ENCODE peak calls at places on chromosomes 6 and 20, in eight cellular contexts. I is GM12864; M is activated naive CD4-positive, alpha-beta T cell treated with anti-CD3 and anti-CD28 coated beads for 36 hours; Y is sigmoid colon; L is GDM1; B is fibroblast of pulmonary artery; H is stimulated activated CD4-positive, alpha-beta T cell treated with anti-CD3 and anti-CD28 coated beads, TNF-alpha, amount 100 ng/mL, for 1 hour; W is LoVo. G is an unnamed sample.

GRCh38 chr20:49889245-49889942 is 25.9 kb downstream of the SPATA2 start:
- DNase-seq in H (no peak), L (no peak), M (no peak), I (no peak), B (no peak), Y (peak), W (no peak), G (no peak)

GRCh38 chr6:33789550-33789895 is 593 bp upstream of the LEMD2 start:
- DNase-seq in W (no peak), B (no peak), L (no peak), M (no peak), I (no peak), Y (no peak), H (no peak), G (no peak)

GRCh38 chr6:27795697-27796494 is 116.3 kb downstream of the OR2B2 start:
- DNase-seq in B (peak), H (no peak), I (no peak), Y (no peak), W (peak), L (peak), M (peak), G (peak)

GRCh38 chr20:24605937-24606455 is 136.6 kb downstream of the SYNDIG1 start:
- DNase-seq in L (no peak), H (no peak), I (no peak), W (no peak), M (no peak), Y (no peak), B (no peak), G (no peak)

GRCh38 chr6:9543649-9544048 is 871.2 kb downstream of the TFAP2A start:
- DNase-seq in M (no peak), L (no peak), W (no peak), I (no peak), B (no peak), H (no peak), Y (no peak), G (no peak)

GRCh38 chr20:54366669-54367068 is 108.7 kb upstream of the DOK5 start:
- DNase-seq in H (no peak), W (no peak), Y (no peak), I (no peak), M (no peak), L (no peak), B (no peak), G (no peak)

GRCh38 chr6:108793449-108794134 is 54.6 kb upstream of the ARMC2 start:
- DNase-seq in M (no peak), I (no peak), W (no peak), B (no peak), L (no peak), Y (no peak), H (no peak), G (no peak)

GRCh38 chr20:58141496-58141895 is 87.0 kb downstream of the ANKRD60 start:
- DNase-seq in H (no peak), B (no peak), L (no peak), I (no peak), W (no peak), Y (peak), M (no peak), G (no peak)

GRCh38 chr20:38173237-38174156 is 8.4 kb upstream of the TGM2 start:
- DNase-seq in B (peak), I (no peak), Y (peak), M (no peak), L (no peak), W (peak), H (no peak), G (peak)

GRCh38 chr20:46221271-46221670 is 87.0 kb downstream of the CDH22 start:
- DNase-seq in I (no peak), L (no peak), Y (no peak), W (no peak), H (no peak), M (no peak), B (no peak), G (no peak)

GRCh38 chr6:156420172-156420993 is 356.8 kb upstream of the ARID1B start:
- DNase-seq in B (peak), W (no peak), H (no peak), M (no peak), I (no peak), L (no peak), Y (no peak), G (peak)

GRCh38 chr6:34339432-34339831 is 53.0 kb downstream of the NUDT3 start:
- DNase-seq in B (no peak), L (no peak), W (no peak), I (no peak), H (no peak), M (no peak), Y (no peak), G (no peak)

GRCh38 chr6:116556065-116556464 is 2.5 kb downstream of the CALHM4 start:
- DNase-seq in B (peak), W (no peak), Y (no peak), H (no peak), I (no peak), L (no peak), M (no peak), G (peak)

GRCh38 chr20:36267605-36268500 is 31.6 kb downstream of the AAR2 start:
- DNase-seq in B (no peak), Y (peak), H (no peak), W (no peak), I (no peak), M (no peak), L (no peak), G (no peak)

GRCh38 chr20:46283426-46283825 is 24.9 kb downstream of the CDH22 start:
- DNase-seq in I (no peak), B (no peak), W (peak), M (no peak), H (no peak), L (no peak), Y (no peak), G (no peak)

GRCh38 chr20:44702776-44703175 is 12.4 kb upstream of the CCN5 start:
- DNase-seq in I (no peak), W (no peak), M (no peak), H (no peak), B (peak), L (no peak), Y (peak), G (peak)

GRCh38 chr20:47950103-47950502 is 164.8 kb upstream of the SULF2 start:
- DNase-seq in H (no peak), B (peak), M (no peak), W (peak), Y (no peak), I (no peak), L (no peak), G (no peak)

GRCh38 chr6:33206864-33207568 is 1.3 kb upstream of the RING1 start:
- DNase-seq in L (no peak), Y (no peak), H (no peak), W (no peak), B (peak), M (no peak), I (no peak), G (peak)

GRCh38 chr6:157710604-157711003 is 112.4 kb upstream of the SNX9 start:
- DNase-seq in Y (no peak), L (no peak), B (no peak), W (no peak), M (no peak), I (no peak), H (no peak), G (no peak)